ENCODE peak calls at places on chromosomes 1 and 21, in seven cellular contexts. E is pancreas; L is H7; F is stimulated activated naive CD4-positive, alpha-beta T cell; V is stimulated activated CD8-positive, alpha-beta memory T cell treated with anti-CD3 and anti-CD28 coated beads, Interleukin-4, amount 100 ng/mL, for 24 hours; T is ovary; B is GM19239. R is an unnamed sample.

GRCh38 chr1:25675729-25676476 is 59.3 kb downstream of the MAN1C1 start:
- DNase-seq in E (no peak), L (no peak), F (peak), V (peak), T (no peak), B (peak), R (no peak)

GRCh38 chr1:229344937-229345684 is 2.3 kb upstream of the CCSAP start:
- DNase-seq in E (no peak), L (no peak), F (no peak), V (no peak), T (no peak), B (no peak), R (no peak)

GRCh38 chr1:228315484-228315944 is 91.1 kb downstream of the TRIM11 start:
- DNase-seq in E (peak), L (peak), F (no peak), V (no peak), T (peak), B (no peak), R (no peak)

GRCh38 chr1:36937371-36937770 is 96.9 kb downstream of the GRIK3 start:
- DNase-seq in E (no peak), L (no peak), F (no peak), V (no peak), T (no peak), B (no peak), R (no peak)

GRCh38 chr1:43576521-43576920 is 45.8 kb downstream of the PTPRF start:
- DNase-seq in E (no peak), L (no peak), F (no peak), V (no peak), T (no peak), B (no peak), R (no peak)

GRCh38 chr1:3393024-3393986 is 61.2 kb upstream of the ARHGEF16 start:
- DNase-seq in E (no peak), L (peak), F (no peak), V (no peak), T (no peak), B (no peak), R (no peak)

GRCh38 chr21:28538987-28539622 is 453.6 kb downstream of the LTN1 start:
- DNase-seq in E (no peak), L (no peak), F (no peak), V (no peak), T (no peak), B (no peak), R (no peak)

GRCh38 chr1:101240041-101240430 is 3.2 kb downstream of the S1PR1 start:
- DNase-seq in E (no peak), L (no peak), F (peak), V (no peak), T (no peak), B (no peak), R (no peak)

GRCh38 chr21:34986561-34987533 is 62.3 kb downstream of the RUNX1 start:
- DNase-seq in E (no peak), L (peak), F (peak), V (peak), T (no peak), B (no peak), R (peak)

GRCh38 chr1:22711591-22712501 is 1.2 kb downstream of the EPHB2 start:
- DNase-seq in E (peak), L (peak), F (no peak), V (no peak), T (peak), B (peak), R (no peak)

GRCh38 chr1:68495968-68496679 is 758 bp downstream of the DEPDC1 start:
- DNase-seq in E (no peak), L (peak), F (no peak), V (no peak), T (no peak), B (no peak), R (no peak)

GRCh38 chr1:67716800-67717199 is 31.8 kb downstream of the GADD45A start:
- DNase-seq in E (no peak), L (no peak), F (no peak), V (no peak), T (no peak), B (no peak), R (no peak)

GRCh38 chr1:210129092-210129491 is 103.5 kb upstream of the SERTAD4 start:
- DNase-seq in E (no peak), L (no peak), F (no peak), V (no peak), T (no peak), B (no peak), R (no peak)

GRCh38 chr1:211813590-211813989 is 17.0 kb downstream of the LPGAT1 start:
- DNase-seq in E (peak), L (no peak), F (no peak), V (no peak), T (peak), B (no peak), R (no peak)

GRCh38 chr1:229440821-229441537 is 7.1 kb upstream of the ACTA1 start:
- DNase-seq in E (no peak), L (no peak), F (no peak), V (no peak), T (no peak), B (peak), R (no peak)

GRCh38 chr1:180594723-180595122 is 36.0 kb downstream of the OVAAL start:
- DNase-seq in E (no peak), L (no peak), F (no peak), V (no peak), T (no peak), B (no peak), R (no peak)

GRCh38 chr1:20339811-20340457 is 49.3 kb downstream of the VWA5B1 start:
- DNase-seq in E (no peak), L (peak), F (no peak), V (no peak), T (no peak), B (no peak), R (no peak)

GRCh38 chr1:162070825-162071224 is 1.3 kb downstream of the NOS1AP start:
- DNase-seq in E (peak), L (peak), F (no peak), V (no peak), T (no peak), B (no peak), R (no peak)

GRCh38 chr1:94247146-94248094 is 10.0 kb upstream of the ARHGAP29 start:
- DNase-seq in E (peak), L (peak), F (peak), V (no peak), T (peak), B (peak), R (no peak)

GRCh38 chr1:152869808-152870419 is 8.2 kb upstream of the SMCP start:
- DNase-seq in E (peak), L (peak), F (no peak), V (peak), T (peak), B (peak), R (no peak)

GRCh38 chr1:197444754-197445153 is 176.7 kb downstream of the CRB1 start:
- DNase-seq in E (no peak), L (no peak), F (no peak), V (no peak), T (no peak), B (no peak), R (no peak)

GRCh38 chr1:209817691-209818090 is 10.1 kb upstream of the UTP25 start:
- DNase-seq in E (no peak), L (no peak), F (no peak), V (no peak), T (no peak), B (no peak), R (no peak)

GRCh38 chr1:44024031-44024902 is 7.0 kb downstream of the SLC6A9 start:
- DNase-seq in E (peak), L (peak), F (no peak), V (no peak), T (no peak), B (no peak), R (no peak)

GRCh38 chr1:42720868-42721267 is 19.2 kb downstream of the CLDN19 start:
- DNase-seq in E (no peak), L (no peak), F (no peak), V (no peak), T (no peak), B (no peak), R (no peak)

GRCh38 chr1:29805122-29805895 is 569.0 kb downstream of the PTPRU start:
- DNase-seq in E (no peak), L (peak), F (no peak), V (no peak), T (no peak), B (no peak), R (no peak)

GRCh38 chr1:236455242-236455641 is 61.2 kb downstream of the EDARADD start:
- DNase-seq in E (no peak), L (no peak), F (no peak), V (no peak), T (no peak), B (no peak), R (no peak)

GRCh38 chr21:21631961-21632360 is 633.8 kb downstream of the NCAM2 start:
- DNase-seq in E (no peak), L (no peak), F (no peak), V (no peak), T (no peak), B (no peak), R (no peak)

GRCh38 chr1:83931658-83932253 is 67.2 kb downstream of the TTLL7 start:
- DNase-seq in E (no peak), L (peak), F (peak), V (no peak), T (no peak), B (peak), R (no peak)

GRCh38 chr1:55997550-55997949 is 581.8 kb downstream of the PLPP3 start:
- DNase-seq in E (no peak), L (no peak), F (no peak), V (no peak), T (no peak), B (no peak), R (no peak)

GRCh38 chr1:93681095-93681548 is 515 bp downstream of the BCAR3 start:
- DNase-seq in E (peak), L (peak), F (no peak), V (no peak), T (peak), B (no peak), R (no peak)

GRCh38 chr1:201552941-201553341 is 14.0 kb downstream of the NAV1 start:
- DNase-seq in E (no peak), L (no peak), F (no peak), V (no peak), T (no peak), B (no peak), R (no peak)

GRCh38 chr1:96698332-96698983 is 23.1 kb upstream of the PTBP2 start:
- DNase-seq in E (no peak), L (no peak), F (no peak), V (no peak), T (no peak), B (no peak), R (no peak)

GRCh38 chr1:25501235-25502058 is 42.0 kb upstream of the LDLRAP1 start:
- DNase-seq in E (no peak), L (peak), F (no peak), V (no peak), T (no peak), B (no peak), R (peak)

GRCh38 chr1:187877220-187877619 is 1048.5 kb downstream of the PLA2G4A start:
- DNase-seq in E (no peak), L (no peak), F (no peak), V (no peak), T (no peak), B (no peak), R (no peak)

GRCh38 chr1:204321665-204322064 is 38.1 kb downstream of the PLEKHA6 start:
- DNase-seq in E (no peak), L (no peak), F (no peak), V (no peak), T (no peak), B (no peak), R (no peak)

R was measured in iPS DF 19.7.